ENCODE peak calls at places on chromosomes 5 and 9, in six cellular contexts. D is A549; F is activated CD8-positive, alpha-beta T cell treated with anti-CD3 and anti-CD28 coated beads for 36 hours; B is CD4-positive, alpha-beta T cell; M is stimulated activated CD4-positive, alpha-beta T cell treated with anti-CD3 and anti-CD28 coated beads, Interleukin-1b, Interleukin-23, amount 100 ng/mL, for 48 hours; W is NCI-H2107. Z is an unnamed sample.

GRCh38 chr5:20601678-20602100 is 613.7 kb upstream of the CDH18 start:
- DNase-seq in F (no peak), B (no peak), M (no peak), W (no peak), D (no peak), Z (no peak)

GRCh38 chr9:78167356-78167755 is 68.5 kb upstream of the CEP78 start:
- DNase-seq in F (no peak), W (peak; percentile 4), M (no peak), B (no peak), D (no peak), Z (no peak)

GRCh38 chr5:126519637-126520592 is 75.1 kb downstream of the ALDH7A1 start:
- DNase-seq in B (no peak), M (no peak), F (no peak), D (no peak), W (no peak), Z (peak; percentile 17)

GRCh38 chr5:172862165-172862801 is 28.2 kb downstream of the ERGIC1 start:
- DNase-seq in W (no peak), D (no peak), F (no peak), B (no peak), M (no peak), Z (no peak)

GRCh38 chr5:8864053-8864452 is 681.8 kb downstream of the SEMA5A start:
- DNase-seq in F (peak; percentile 2), M (no peak), D (no peak), W (no peak), B (no peak), Z (peak; percentile 24)

GRCh38 chr5:144308211-144308610 is 137.5 kb downstream of the KCTD16 start:
- DNase-seq in B (no peak), W (no peak), F (no peak), M (no peak), D (no peak), Z (no peak)

GRCh38 chr5:172637122-172637580 is 3.9 kb upstream of the NEURL1B start:
- DNase-seq in M (no peak), W (peak; percentile 44), D (no peak), B (no peak), F (no peak), Z (peak; percentile 92)

GRCh38 chr9:133067813-133068212 is 6.0 kb downstream of the CEL start:
- DNase-seq in F (no peak), D (no peak), W (no peak), B (no peak), M (no peak), Z (no peak)

GRCh38 chr9:105333811-105334210 is 89.4 kb downstream of the SLC44A1 start:
- DNase-seq in D (no peak), B (no peak), W (no peak), F (no peak), M (no peak), Z (no peak)

GRCh38 chr5:79318935-79319614 is 83.1 kb downstream of the JMY start:
- DNase-seq in W (no peak), D (no peak), F (no peak), M (no peak), B (no peak), Z (no peak)

GRCh38 chr9:122060481-122060880 is 32.6 kb downstream of the TTLL11 start:
- DNase-seq in W (no peak), F (no peak), B (no peak), D (no peak), M (no peak), Z (no peak)

GRCh38 chr5:146327471-146327870 is 11.2 kb upstream of the POU4F3 start:
- DNase-seq in B (no peak), W (no peak), F (no peak), M (no peak), D (no peak), Z (no peak)

GRCh38 chr5:143314664-143315063 is 88.8 kb downstream of the NR3C1 start:
- DNase-seq in D (no peak), B (no peak), F (no peak), M (no peak), W (no peak), Z (no peak)

GRCh38 chr9:120412425-120412951 is 167.5 kb downstream of the CDK5RAP2 start:
- DNase-seq in W (no peak), M (no peak), B (no peak), F (no peak), D (no peak), Z (no peak)

GRCh38 chr5:132656774-132657355 is 1.1 kb upstream of the IL13 start:
- DNase-seq in M (no peak), D (no peak), F (no peak), W (no peak), B (no peak), Z (no peak)

GRCh38 chr5:72988769-72989168 is 32.9 kb downstream of the FCHO2 start:
- DNase-seq in W (no peak), D (no peak), M (no peak), F (no peak), B (no peak), Z (no peak)